ENCODE peak calls at places on chromosomes 1 and 21, in four cellular contexts. Z is neural crest cell; F is stomach; X is stimulated activated CD4-positive, alpha-beta T cell treated with anti-CD3 and anti-CD28 coated beads, TNF-alpha, amount 100 ng/mL, for 4 hours. B is an unnamed sample.

GRCh38 chr1:214008791-214009612 is 21.2 kb downstream of the PROX1 start:
- DNase-seq in F (no peak), X (no peak), Z (no peak), B (no peak)

GRCh38 chr1:63980706-63981407 is 207.0 kb downstream of the ROR1 start:
- DNase-seq in X (no peak), F (peak), Z (no peak), B (no peak)

GRCh38 chr1:31669786-31670582 is 25.3 kb upstream of the PEF1 start:
- DNase-seq in F (peak), X (no peak), Z (no peak), B (peak)

GRCh38 chr1:6269997-6270401 is 9.1 kb upstream of the GPR153 start:
- DNase-seq in F (no peak), Z (no peak), X (no peak), B (no peak)

GRCh38 chr1:163296504-163296903 is 25.2 kb upstream of the NUF2 start:
- DNase-seq in Z (no peak), F (no peak), X (no peak), B (no peak)

GRCh38 chr1:35210306-35211112 is 17.6 kb upstream of the SFPQ start:
- DNase-seq in X (no peak), F (no peak), Z (no peak), B (no peak)

GRCh38 chr1:221097479-221098281 is 218.4 kb downstream of the HLX start:
- DNase-seq in F (no peak), Z (no peak), X (no peak), B (no peak)

GRCh38 chr1:10399487-10399917 is 638 bp downstream of the PGD start:
- DNase-seq in Z (peak), F (no peak), X (no peak), B (no peak)

GRCh38 chr1:32063261-32063681 is 9.5 kb upstream of the TMEM39B start:
- DNase-seq in X (no peak), F (no peak), Z (no peak), B (peak)

GRCh38 chr1:212930986-212931678 is 19.2 kb upstream of the VASH2 start:
- DNase-seq in X (no peak), Z (no peak), F (no peak), B (no peak)

GRCh38 chr1:32062867-32063230 is 9.9 kb upstream of the TMEM39B start:
- DNase-seq in F (no peak), X (no peak), Z (no peak), B (no peak)

GRCh38 chr1:42913426-42914091 is 45.1 kb downstream of the SLC2A1 start:
- DNase-seq in F (peak), X (peak), Z (peak), B (peak)

GRCh38 chr1:154157520-154158306 is 2.8 kb upstream of the NUP210L start:
- DNase-seq in F (peak), Z (peak), X (peak), B (peak)

GRCh38 chr21:29293495-29293894 is 5.2 kb upstream of the BACH1 start:
- DNase-seq in X (no peak), F (no peak), Z (no peak), B (peak)

GRCh38 chr21:21045538-21045937 is 47.3 kb downstream of the NCAM2 start:
- DNase-seq in F (no peak), Z (no peak), X (no peak), B (no peak)

GRCh38 chr1:200367841-200368534 is 41.8 kb downstream of the ZNF281 start:
- DNase-seq in Z (no peak), F (no peak), X (no peak), B (no peak)

GRCh38 chr1:24744911-24745710 is at the start of gene CLIC4:
- DNase-seq in X (peak), Z (peak), F (peak), B (peak)

GRCh38 chr21:22421416-22422190 is 1423.4 kb downstream of the NCAM2 start:
- DNase-seq in Z (no peak), F (no peak), X (no peak), B (peak)

GRCh38 chr1:235069577-235070563 is 58.8 kb downstream of the TOMM20 start:
- DNase-seq in Z (no peak), X (no peak), F (peak), B (no peak)